ENCODE peak calls at places on chromosomes 6 and 20, in eight cellular contexts. Z is astrocyte of the cerebellum; J is activated CD8-positive, alpha-beta memory T cell treated with anti-CD3 and anti-CD28 coated beads, Interleukin-2, amount 10 ng/mL, durations not matched to agents 7 days and 5 days; K is CD8-positive, alpha-beta T cell; R is lung; A is heart left ventricle; Y is NCI-H2171 treated with DMSO at 0.1 percent for 48 hours; G is NCI-H2081. X is an unnamed sample.

GRCh38 chr6:26613717-26614683 is 17.2 kb downstream of the ABT1 start:
- DNase-seq in Z (no peak), J (no peak), K (no peak), R (no peak), A (no peak), Y (no peak), G (no peak), X (no peak)

GRCh38 chr6:36757206-36757605 is 59.6 kb downstream of the RAB44 start:
- DNase-seq in Z (no peak), J (no peak), K (no peak), R (no peak), A (no peak), Y (no peak), G (no peak), X (no peak)

GRCh38 chr20:57180954-57181353 is 85.5 kb downstream of the BMP7 start:
- DNase-seq in Z (no peak), J (no peak), K (no peak), R (no peak), A (no peak), Y (no peak), G (no peak), X (no peak)

GRCh38 chr6:116482780-116483179 is 21.6 kb downstream of the CALHM6 start:
- DNase-seq in Z (no peak), J (no peak), K (no peak), R (no peak), A (no peak), Y (no peak), G (no peak), X (no peak)

GRCh38 chr6:79719248-79719975 is 88.3 kb downstream of the SH3BGRL2 start:
- DNase-seq in Z (peak; percentile 43), J (no peak), K (no peak), R (no peak), A (no peak), Y (no peak), G (no peak), X (no peak)

GRCh38 chr6:97947841-97948240 is 664.8 kb upstream of the MMS22L start:
- DNase-seq in Z (peak; percentile 95), J (no peak), K (no peak), R (peak; percentile 80), A (peak; percentile 49), Y (no peak), G (peak; percentile 19), X (peak; percentile 19)

GRCh38 chr6:107493158-107494057 is 3.5 kb downstream of the SOBP start:
- DNase-seq in Z (no peak), J (no peak), K (no peak), R (no peak), A (no peak), Y (peak; percentile 77), G (peak; percentile 63), X (no peak)

GRCh38 chr20:20480689-20481088 is 112.8 kb downstream of the INSM1 start:
- DNase-seq in Z (peak; percentile 26), J (no peak), K (no peak), R (no peak), A (no peak), Y (no peak), G (no peak), X (no peak)